ENCODE peak calls at places on chromosomes 2 and 18, in six cellular contexts. D is ovary; C is heart right ventricle; L is PC-3; T is CD8-positive, alpha-beta T cell; Y is fibroblast of lung. O is an unnamed sample. For H3K4me1, the result is how much of the 10 kb centered on the place peaks cover.

GRCh38 chr18:52694804-52695203 is 354.8 kb downstream of the DCC start:
- DNase-seq in Y (peak), C (no peak), D (no peak), T (no peak), L (peak), O (no peak)

GRCh38 chr2:134431837-134432437 is 178.1 kb downstream of the MGAT5 start:
- DNase-seq in T (no peak), C (no peak), Y (peak), L (peak), D (no peak), O (no peak)

GRCh38 chr2:156435392-156435724 is 821 bp upstream of the GPD2 start:
- DNase-seq in D (no peak), T (no peak), Y (no peak), C (no peak), L (no peak), O (no peak)

GRCh38 chr2:190408538-190409271 is 550 bp downstream of the MFSD6 start:
- DNase-seq in L (peak), C (peak), Y (peak), T (peak), D (peak), O (peak)

GRCh38 chr2:36371070-36371962 is 15.7 kb downstream of the CRIM1 start:
- DNase-seq in L (peak), Y (peak), T (no peak), D (no peak), C (no peak), O (no peak)

GRCh38 chr2:88181511-88181910 is 11.4 kb downstream of the THNSL2 start:
- DNase-seq in C (no peak), L (peak), Y (peak), T (no peak), D (no peak), O (no peak)

GRCh38 chr2:2272841-2273240 is 58.2 kb downstream of the MYT1L start:
- DNase-seq in D (no peak), L (no peak), T (no peak), Y (no peak), C (no peak), O (no peak)

GRCh38 chr2:152038451-152038958 is 60.3 kb downstream of the CACNB4 start:
- DNase-seq in T (no peak), D (no peak), Y (no peak), C (peak), L (no peak), O (no peak)

GRCh38 chr2:233010569-233011267 is 2.3 kb downstream of the NGEF start:
- DNase-seq in T (no peak), C (no peak), L (no peak), Y (no peak), D (no peak), O (no peak)

GRCh38 chr2:44553456-44553855 is 191.7 kb downstream of the CAMKMT start:
- DNase-seq in L (peak), Y (peak), C (no peak), D (no peak), T (no peak), O (no peak)

GRCh38 chr2:1784087-1784486 is 39.8 kb upstream of the PXDN start:
- DNase-seq in Y (no peak), D (no peak), C (no peak), T (no peak), L (no peak), O (no peak)

GRCh38 chr2:120204945-120205670 is 18.1 kb downstream of the TMEM185B start:
- DNase-seq in L (no peak), Y (no peak), C (no peak), T (no peak), D (no peak), O (no peak)

GRCh38 chr2:5782103-5782502 is 89.9 kb downstream of the SOX11 start:
- DNase-seq in T (no peak), C (no peak), L (no peak), Y (no peak), D (no peak), O (no peak)

GRCh38 chr2:74602553-74603281 is 45.4 kb downstream of the M1AP start:
- DNase-seq in T (no peak), C (no peak), D (no peak), Y (peak), L (peak), O (no peak)

GRCh38 chr18:74389161-74389927 is 67.8 kb downstream of the DIPK1C start:
- DNase-seq in D (no peak), C (no peak), L (no peak), T (no peak), Y (peak), O (no peak)

GRCh38 chr18:62596145-62597005 is 73.5 kb downstream of the ZCCHC2 start:
- DNase-seq in Y (peak), C (peak), L (no peak), T (no peak), D (no peak), O (no peak)

GRCh38 chr2:74975016-74975415 is 16.6 kb downstream of the POLE4 start:
- DNase-seq in T (no peak), Y (no peak), L (no peak), C (no peak), D (no peak), O (no peak)

GRCh38 chr2:233117351-233117750 is 57.2 kb downstream of the INPP5D start:
- DNase-seq in C (no peak), Y (no peak), D (no peak), L (no peak), T (no peak), O (no peak)

GRCh38 chr2:182611009-182611408 is 105.0 kb upstream of the DNAJC10 start:
- DNase-seq in D (no peak), L (no peak), Y (no peak), T (no peak), C (no peak), O (no peak)

GRCh38 chr2:145807978-145808377 is 1288.1 kb upstream of the ZEB2 start:
- DNase-seq in Y (peak), D (no peak), C (no peak), L (peak), T (no peak), O (no peak)

GRCh38 chr2:231037731-231038482 is 584 bp downstream of the C2orf72 start:
- DNase-seq in L (no peak), D (no peak), Y (no peak), T (no peak), C (no peak), O (peak)

GRCh38 chr18:11653521-11653920 is 35.5 kb upstream of the GNAL start:
- DNase-seq in D (no peak), L (no peak), C (no peak), Y (no peak), T (no peak), O (no peak)

DNA sequence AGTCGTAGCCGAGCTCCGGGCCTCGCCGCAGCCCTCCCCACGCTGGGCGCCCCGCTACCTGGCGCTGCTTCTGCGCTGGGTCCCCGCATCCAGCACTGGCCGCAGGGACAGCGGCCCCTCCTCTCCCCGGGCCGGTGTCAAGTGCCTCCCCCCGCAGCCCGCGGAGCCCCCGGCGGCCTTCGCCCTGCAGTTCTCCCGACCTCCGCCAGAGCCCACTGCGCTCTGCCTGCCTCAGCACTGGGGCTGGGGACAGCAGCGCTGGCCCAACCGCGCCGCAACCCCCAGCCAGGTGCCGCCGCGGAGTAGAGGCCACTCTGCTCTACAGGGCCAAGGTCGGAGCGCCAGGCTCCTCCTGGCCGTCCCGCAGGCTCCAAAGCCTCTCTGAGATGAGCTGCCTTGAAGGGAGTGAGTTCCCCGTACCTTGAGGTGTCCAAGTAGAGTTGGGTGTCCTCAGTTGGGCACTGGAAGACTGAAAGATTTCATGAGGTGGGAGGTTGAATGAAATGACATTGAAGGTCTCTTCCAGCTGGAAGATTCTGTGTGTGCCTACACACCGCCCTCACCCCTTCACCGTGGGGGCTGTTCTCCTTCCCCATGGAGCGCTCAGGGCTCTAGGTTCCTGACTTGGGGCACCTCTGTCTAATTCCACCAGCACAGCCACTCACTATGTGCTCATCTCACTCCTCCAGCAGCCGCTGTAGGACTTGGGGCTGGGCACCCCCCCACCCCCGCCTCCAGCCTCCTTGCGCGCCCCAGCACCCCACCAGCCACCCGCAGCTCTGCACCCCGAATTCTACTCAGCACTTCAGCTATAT is 854 bp upstream of the DNMT3A start:
- DNase-seq in L (peak), T (peak), D (peak), Y (peak), C (peak), O (peak)
- TF ChIP-seq CTCF in L (peak), T (peak), D (peak), Y (peak), C (peak), O (peak)

GRCh38 chr2:178767099-178768060 is 39.8 kb downstream of the TTN start:
- DNase-seq in C (peak), Y (peak), T (no peak), D (no peak), L (no peak), O (no peak)

GRCh38 chr2:178775975-178776374 is 31.2 kb downstream of the TTN start:
- DNase-seq in T (no peak), L (no peak), Y (no peak), D (no peak), C (no peak), O (no peak)

GRCh38 chr2:178770518-178770917 is 36.7 kb downstream of the TTN start:
- DNase-seq in C (no peak), L (no peak), Y (no peak), D (no peak), T (no peak), O (no peak)
- H3K4me1 ChIP-seq in C (half or more), L (under half), Y (under half), D (under half), T (under half), O (under half)

GRCh38 chr18:42274488-42275137 is 319.6 kb downstream of the PIK3C3 start:
- DNase-seq in C (no peak), L (peak), D (no peak), T (no peak), Y (peak), O (no peak)
- TF ChIP-seq CTCF in C (peak), L (peak), D (no peak), T (no peak), Y (no peak), O (no peak)

GRCh38 chr2:234676109-234676858 is 179.4 kb upstream of the ARL4C start:
- DNase-seq in D (no peak), C (no peak), Y (no peak), T (no peak), L (peak), O (no peak)

GRCh38 chr2:234678721-234679120 is 181.8 kb upstream of the ARL4C start:
- DNase-seq in D (no peak), C (no peak), Y (peak), T (no peak), L (no peak), O (no peak)

GRCh38 chr2:234676859-234677450 is 180.1 kb upstream of the ARL4C start:
- DNase-seq in C (no peak), D (no peak), Y (no peak), T (no peak), L (no peak), O (no peak)

GRCh38 chr2:234679151-234679765 is 182.4 kb upstream of the ARL4C start:
- DNase-seq in T (no peak), C (no peak), D (no peak), L (no peak), Y (no peak), O (no peak)

DNA sequence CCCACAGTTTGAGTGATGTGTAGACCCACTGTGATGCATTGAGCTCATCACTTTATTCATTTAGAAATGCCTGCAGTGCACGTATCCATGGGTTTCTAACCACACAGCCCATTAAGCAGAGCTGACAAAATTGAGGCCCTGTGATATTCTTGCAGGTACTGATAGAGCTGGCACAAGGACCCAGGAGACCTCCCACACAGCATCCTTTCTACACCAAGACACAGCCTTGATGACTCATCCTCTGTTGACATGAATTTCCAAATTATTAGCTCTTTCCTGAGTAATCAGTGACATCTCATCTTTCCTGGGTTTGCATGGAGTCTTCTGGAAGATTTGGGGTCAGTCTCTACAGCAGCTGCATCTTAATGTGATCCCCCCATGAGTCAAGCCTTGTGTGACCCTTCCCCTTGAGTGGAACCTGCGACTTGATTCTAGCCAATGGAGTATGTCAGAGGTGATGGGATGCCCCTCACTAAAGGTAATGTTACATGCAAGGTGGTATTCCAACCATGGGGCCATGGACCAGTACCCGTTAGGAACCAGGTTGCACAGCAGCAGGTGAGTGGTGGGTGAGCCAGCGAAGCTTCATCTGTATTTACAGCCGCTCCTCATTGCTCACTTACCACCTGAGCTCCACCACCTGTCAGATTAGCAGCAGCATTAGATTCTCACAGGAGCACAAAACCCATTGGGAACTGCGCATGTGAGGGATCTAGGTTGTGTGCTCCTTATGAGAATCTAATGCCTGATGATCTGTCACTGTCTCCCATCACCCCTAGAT is 181.1 kb upstream of the ARL4C start:
- DNase-seq in L (peak), T (no peak), D (no peak), C (no peak), Y (peak), O (no peak)
- H3K4me1 ChIP-seq in L (half or more), T (under half), D (under half), C (under half), Y (under half), O (under half)

GRCh38 chr2:165563468-165564225 is 94.1 kb downstream of the CSRNP3 start:
- DNase-seq in Y (no peak), D (no peak), L (peak), C (no peak), T (no peak), O (no peak)

GRCh38 chr2:165562235-165562634 is 92.7 kb downstream of the CSRNP3 start:
- DNase-seq in C (no peak), T (no peak), L (no peak), D (no peak), Y (no peak), O (no peak)

GRCh38 chr2:165560377-165560988 is 91.0 kb downstream of the CSRNP3 start:
- DNase-seq in Y (no peak), C (no peak), T (no peak), L (no peak), D (no peak), O (no peak)

DNA sequence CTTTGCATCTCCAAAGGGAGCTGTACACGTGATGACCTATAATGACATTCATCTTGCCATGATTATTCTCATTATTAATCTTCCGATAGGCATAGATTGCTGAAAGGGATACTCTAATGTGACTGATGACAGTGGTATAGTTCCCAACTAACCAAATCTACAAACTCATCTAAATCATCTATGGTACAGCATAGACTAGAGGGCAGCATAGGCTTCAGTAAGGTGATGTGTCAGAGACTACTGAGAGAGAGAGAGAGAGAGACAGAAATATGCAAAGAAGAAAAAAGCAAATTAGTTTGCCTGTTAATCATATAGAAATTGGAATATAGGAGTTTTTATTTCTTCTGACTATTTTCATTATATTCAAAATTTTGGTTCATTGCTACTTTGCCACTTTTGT is 89.3 kb downstream of the CSRNP3 start:
- DNase-seq in D (no peak), L (peak), C (no peak), Y (no peak), T (no peak), O (no peak)
- TF ChIP-seq CTCF in D (no peak), L (peak), C (no peak), Y (no peak), T (no peak), O (no peak)

DNA sequence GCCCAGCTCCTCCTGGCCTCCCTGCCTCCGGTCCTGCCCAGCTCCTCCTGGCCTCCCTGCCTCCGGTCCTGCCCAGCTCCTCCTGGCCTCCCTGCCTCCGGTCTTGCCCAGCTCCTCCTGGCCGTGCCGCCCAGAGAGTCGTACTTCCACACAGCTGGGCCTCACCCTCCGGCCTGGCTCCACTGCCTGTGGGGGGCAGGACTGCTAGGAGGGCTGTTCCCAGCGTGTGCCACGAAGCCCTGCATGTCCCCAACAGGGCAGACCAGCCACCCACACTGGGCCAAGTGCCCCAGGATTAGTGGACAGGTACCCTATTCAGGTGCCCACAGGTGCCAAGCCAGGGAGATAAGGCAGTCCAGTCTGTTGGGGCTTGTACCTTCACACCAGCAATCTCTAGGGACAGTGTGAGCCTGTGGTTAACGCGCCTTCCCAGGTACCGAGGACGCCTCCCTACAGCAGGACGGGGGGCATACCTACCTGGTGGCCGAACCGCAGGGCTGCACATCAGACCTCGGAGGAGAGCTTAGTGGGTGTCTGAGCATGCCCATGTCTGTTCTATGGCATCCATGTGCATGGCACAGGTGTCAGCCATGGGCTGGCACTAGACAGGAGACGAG is 5.3 kb downstream of the GPC1 start:
- DNase-seq in L (no peak), C (peak), D (peak), T (no peak), Y (no peak), O (no peak)
- H3K4me1 ChIP-seq in L (under half), C (under half), D (under half), T (under half), Y (under half), O (under half)

O was measured in upper lobe of left lung.